ENCODE peak calls at places on chromosome 12, in seven cellular contexts. U is cardiac muscle cell, M is GM23338, L is right lobe of liver, W is transverse colon, P is RWPE1, F is suprapubic skin. X is an unnamed sample.

GRCh38 chr12:93039062-93039461 is 110.0 kb upstream of the EEA1 start:
- DNase-seq in U (no peak), M (no peak), L (no peak), W (no peak), P (no peak), F (no peak), X (no peak)

GRCh38 chr12:9669534-9669933 is at the start of gene CLEC2D:
- DNase-seq in U (no peak), M (no peak), L (no peak), W (no peak), P (no peak), F (no peak), X (no peak)

GRCh38 chr12:89343127-89343526 is 9.2 kb downstream of the DUSP6 start:
- DNase-seq in U (no peak), M (no peak), L (peak), W (no peak), P (no peak), F (no peak), X (no peak)

GRCh38 chr12:130686511-130686981 is 29.6 kb downstream of the RIMBP2 start:
- DNase-seq in U (no peak), M (no peak), L (no peak), W (no peak), P (no peak), F (no peak), X (no peak)

GRCh38 chr12:48681416-48681737 is 661 bp downstream of the KANSL2 start:
- DNase-seq in U (no peak), M (no peak), L (no peak), W (no peak), P (peak), F (no peak), X (no peak)

GRCh38 chr12:64608901-64609542 is 1.3 kb upstream of the RASSF3 start:
- DNase-seq in U (peak), M (peak), L (peak), W (peak), P (peak), F (no peak), X (no peak)

GRCh38 chr12:121738340-121738858 is 25.8 kb downstream of the TMEM120B start:
- DNase-seq in U (no peak), M (no peak), L (no peak), W (no peak), P (no peak), F (no peak), X (no peak)

GRCh38 chr12:697426-697825 is 34.2 kb upstream of the NINJ2 start:
- DNase-seq in U (no peak), M (no peak), L (no peak), W (no peak), P (no peak), F (no peak), X (no peak)

GRCh38 chr12:40953076-40953475 is 235.0 kb upstream of the PDZRN4 start:
- DNase-seq in U (no peak), M (no peak), L (no peak), W (no peak), P (no peak), F (no peak), X (no peak)

GRCh38 chr12:19230299-19230866 is 100.8 kb downstream of the PLEKHA5 start:
- DNase-seq in U (no peak), M (no peak), L (peak), W (no peak), P (no peak), F (no peak), X (no peak)

GRCh38 chr12:19409376-19409775 is 29.9 kb upstream of the AEBP2 start:
- DNase-seq in U (no peak), M (no peak), L (no peak), W (no peak), P (no peak), F (no peak), X (no peak)

DNA sequence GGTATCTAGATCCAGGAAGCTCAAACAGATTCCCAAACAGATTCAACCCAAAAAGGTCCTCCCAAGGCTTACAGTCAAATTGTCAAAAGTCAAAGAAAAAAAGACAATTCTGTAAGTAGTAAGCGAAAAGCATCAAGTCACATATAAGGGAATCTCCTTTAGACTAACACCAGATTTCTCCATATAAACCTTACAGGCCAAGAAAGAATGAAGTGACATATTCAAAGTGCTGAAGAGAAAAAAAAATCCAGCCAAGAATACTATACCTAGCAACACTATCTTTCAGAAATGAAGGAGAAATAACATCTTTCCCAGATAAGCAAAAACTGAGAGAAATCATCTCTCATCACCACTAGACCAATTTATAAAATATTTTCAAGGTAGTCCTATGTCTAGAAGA is 79.6 kb upstream of the LGR5 start:
- DNase-seq in U (no peak), M (no peak), L (no peak), W (no peak), P (no peak), F (no peak), X (no peak)
- TF ChIP-seq CTCF in U (no peak), M (no peak), L (no peak), W (no peak), P (no peak), F (no peak), X (no peak)

DNA sequence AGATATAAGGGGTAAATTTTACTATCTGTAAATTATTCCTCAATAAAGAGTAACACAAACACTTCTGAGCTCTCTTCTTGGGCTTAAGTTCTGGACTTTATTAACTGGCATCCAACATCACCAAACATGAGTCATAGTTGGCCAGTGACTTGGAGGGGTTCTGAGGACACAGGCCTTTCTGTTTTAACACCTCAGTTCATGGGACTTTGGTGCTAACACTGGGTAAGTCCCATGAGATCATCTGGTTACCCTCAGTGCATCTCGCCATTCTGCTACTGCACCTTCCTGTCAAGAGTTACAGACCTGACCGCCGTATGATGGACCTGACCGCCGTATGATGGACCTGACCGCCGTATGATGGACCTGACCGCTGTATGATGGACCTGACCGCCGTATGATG is 9.9 kb downstream of the SLC15A4 start:
- DNase-seq in U (no peak), M (no peak), L (no peak), W (no peak), P (no peak), F (peak), X (no peak)
- H3K27ac ChIP-seq in U (no peak), M (no peak), L (peak), W (no peak), P (no peak), F (no peak), X (no peak)

GRCh38 chr12:80413462-80413861 is 30.6 kb upstream of the PTPRQ start:
- DNase-seq in U (no peak), M (peak), L (no peak), W (no peak), P (no peak), F (no peak), X (no peak)
- TF ChIP-seq CTCF in U (no peak), M (peak), L (no peak), W (no peak), P (no peak), F (no peak), X (no peak)

DNA sequence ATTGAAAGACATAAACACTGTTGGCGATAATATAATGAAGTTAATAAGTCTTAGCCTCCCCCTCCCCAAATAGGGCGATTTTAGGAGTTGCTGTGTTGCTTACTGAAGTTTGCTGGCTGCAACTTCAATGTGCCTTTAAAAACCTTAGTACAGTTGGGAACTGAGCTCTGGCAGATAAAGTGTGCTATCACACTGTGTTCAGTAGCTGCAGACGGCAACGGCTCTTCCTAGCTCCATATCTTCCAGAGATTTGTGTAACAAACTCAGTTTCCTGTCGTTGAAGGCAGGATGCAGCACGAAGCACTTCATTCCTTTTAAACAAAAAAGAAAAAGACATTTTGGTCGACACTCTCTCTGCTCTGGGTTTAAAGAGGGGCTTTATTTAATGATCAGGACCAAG is 19.7 kb downstream of the PLXNC1 start:
- DNase-seq in U (no peak), M (no peak), L (no peak), W (no peak), P (no peak), F (no peak), X (no peak)
- H3K27ac ChIP-seq in U (no peak), M (no peak), L (no peak), W (no peak), P (no peak), F (no peak), X (no peak)

GRCh38 chr12:96014932-96015599 is 18.9 kb upstream of the HAL start:
- DNase-seq in U (no peak), M (no peak), L (no peak), W (no peak), P (no peak), F (no peak), X (no peak)
- TF ChIP-seq CTCF in U (no peak), M (no peak), L (no peak), W (no peak), P (no peak), F (no peak), X (no peak)

GRCh38 chr12:68336754-68337343 is 4.7 kb upstream of the MDM1 start:
- DNase-seq in U (no peak), M (no peak), L (no peak), W (peak), P (peak), F (no peak), X (no peak)

GRCh38 chr12:68341822-68342221 is 9.7 kb upstream of the MDM1 start:
- DNase-seq in U (no peak), M (no peak), L (no peak), W (no peak), P (no peak), F (no peak), X (no peak)

GRCh38 chr12:68342966-68343365 is 10.8 kb upstream of the MDM1 start:
- DNase-seq in U (no peak), M (no peak), L (no peak), W (no peak), P (no peak), F (no peak), X (no peak)

GRCh38 chr12:68344126-68344525 is 12.0 kb upstream of the MDM1 start:
- DNase-seq in U (no peak), M (peak), L (no peak), W (no peak), P (no peak), F (no peak), X (no peak)

DNA sequence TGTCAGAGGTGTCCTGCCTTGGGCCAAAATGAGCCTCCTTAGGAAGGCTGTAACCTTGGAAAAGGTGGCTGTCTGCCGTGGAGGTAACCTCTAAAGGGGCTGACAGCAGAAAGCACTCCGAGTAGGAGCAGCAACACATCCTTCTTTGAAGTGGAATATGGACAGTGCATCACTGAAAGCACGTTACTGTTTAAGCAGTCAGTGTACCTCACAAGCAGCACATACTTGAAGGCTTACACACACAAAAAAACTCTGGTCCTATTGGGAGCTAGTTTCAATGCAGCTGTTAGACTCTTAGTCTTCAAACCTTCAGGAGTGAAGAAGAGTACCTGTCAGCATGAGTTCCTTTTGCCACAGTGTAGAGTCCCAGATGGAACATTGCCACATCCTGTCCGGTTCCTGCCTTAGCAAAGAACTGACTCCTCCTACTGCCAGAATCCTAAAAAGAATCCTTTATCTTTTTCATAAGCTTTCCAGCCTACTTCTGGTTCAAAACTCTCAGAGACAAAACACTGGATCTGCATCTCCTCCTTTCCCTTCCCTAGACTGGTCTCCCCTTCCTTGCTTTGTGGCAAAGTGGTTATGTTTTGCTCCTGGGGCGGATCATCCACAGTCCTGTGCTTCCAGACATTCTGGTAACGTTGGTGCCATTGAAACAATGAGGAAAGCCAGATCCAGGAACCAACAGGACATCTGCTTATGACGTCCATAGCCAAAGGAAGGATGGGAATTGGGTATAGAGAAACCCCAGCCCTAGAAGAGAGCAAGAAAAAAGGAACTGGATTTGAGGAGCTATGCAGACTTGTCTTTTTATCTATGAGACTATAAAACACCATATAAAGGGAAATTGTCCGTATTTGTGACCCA is 8.5 kb upstream of the MDM1 start:
- DNase-seq in U (no peak), M (no peak), L (no peak), W (no peak), P (no peak), F (no peak), X (no peak)
- H3K27ac ChIP-seq in U (no peak), M (no peak), L (no peak), W (peak), P (no peak), F (no peak), X (no peak)

DNA sequence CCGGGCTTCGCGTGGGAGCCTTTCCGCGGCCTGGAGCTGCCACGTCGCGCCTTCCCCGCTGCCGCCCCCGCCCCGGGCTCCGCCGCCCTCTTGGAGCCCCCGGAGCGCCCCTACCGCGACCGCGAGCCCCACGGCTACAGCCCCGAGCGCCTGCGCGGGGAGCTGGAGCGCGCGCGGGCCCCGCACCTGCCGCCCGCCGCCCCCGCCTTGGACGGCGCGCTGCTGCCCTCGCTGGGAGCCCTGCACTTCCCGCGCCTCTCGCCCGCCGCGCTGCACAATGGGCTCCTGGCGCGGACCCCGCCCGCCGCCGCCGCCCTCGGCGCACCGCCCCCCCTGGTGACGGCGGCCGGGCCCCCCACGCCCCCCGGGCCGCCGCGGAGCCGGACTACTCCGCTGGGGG is 27.1 kb downstream of the LRCOL1 start:
- DNase-seq in U (no peak), M (peak), L (no peak), W (no peak), P (no peak), F (no peak), X (no peak)
- TF ChIP-seq CTCF in U (no peak), M (no peak), L (no peak), W (no peak), P (no peak), F (no peak), X (no peak)

GRCh38 chr12:13095266-13095995 is 8.0 kb downstream of the GSG1 start:
- DNase-seq in U (no peak), M (no peak), L (no peak), W (no peak), P (no peak), F (no peak), X (no peak)

GRCh38 chr12:13099910-13100609 is 3.4 kb downstream of the GSG1 start:
- DNase-seq in U (no peak), M (no peak), L (no peak), W (no peak), P (peak), F (no peak), X (no peak)

GRCh38 chr12:13100610-13100881 is 2.9 kb downstream of the GSG1 start:
- DNase-seq in U (no peak), M (no peak), L (no peak), W (no peak), P (no peak), F (no peak), X (no peak)

GRCh38 chr12:13099066-13099909 is 4.2 kb downstream of the GSG1 start:
- DNase-seq in U (no peak), M (no peak), L (no peak), W (no peak), P (no peak), F (no peak), X (no peak)

DNA sequence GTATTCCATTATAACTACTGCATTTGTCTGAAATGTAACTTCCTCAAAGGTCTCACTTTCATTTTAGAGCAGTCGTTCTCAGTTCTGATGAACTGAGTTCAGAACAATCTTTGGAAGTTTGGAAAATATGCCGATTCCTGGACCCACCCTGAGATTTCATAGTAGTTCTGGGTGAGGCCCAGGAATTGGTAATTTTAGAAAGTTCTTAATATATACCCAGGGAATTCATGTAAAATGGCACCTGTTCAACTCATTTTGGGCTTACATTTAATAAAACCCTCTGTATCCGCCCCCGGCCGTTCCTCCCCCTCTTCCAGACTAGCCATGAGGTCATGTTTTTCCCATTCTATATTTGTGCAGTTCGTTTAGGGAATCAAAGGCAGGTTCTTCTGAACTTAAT is 5.9 kb downstream of the GSG1 start:
- DNase-seq in U (no peak), M (no peak), L (no peak), W (no peak), P (no peak), F (no peak), X (no peak)
- H3K27ac ChIP-seq in U (no peak), M (peak), L (peak), W (peak), P (peak), F (peak), X (peak)

X was measured in RWPE2.